ENCODE peak calls at places on chromosomes 5 and 9, in four cellular contexts. Q is K562, L is HepG2, C is HCT116. Y is an unnamed sample. For H3K9me3, the result is how much of the 10 kb centered on the place peaks cover.

GRCh38 chr5:10902145-10902544 is 141.1 kb upstream of the DAP start:
- DNase-seq in L (no peak), C (no peak), Q (no peak), Y (no peak)

GRCh38 chr9:115240676-115241075 is 122.7 kb upstream of the TNC start:
- DNase-seq in Q (no peak), C (no peak), L (no peak), Y (no peak)

GRCh38 chr5:65506961-65507360 is 25.2 kb upstream of the ADAMTS6 start:
- DNase-seq in C (no peak), Q (no peak), L (no peak), Y (no peak)

GRCh38 chr5:153902026-153902425 is 136.7 kb downstream of the FAM114A2 start:
- DNase-seq in L (no peak), Q (no peak), C (no peak), Y (no peak)

GRCh38 chr5:81679885-81680284 is 71.0 kb downstream of the SSBP2 start:
- DNase-seq in L (no peak), C (no peak), Q (no peak), Y (no peak)

GRCh38 chr9:127213859-127214258 is 50.7 kb upstream of the GARNL3 start:
- DNase-seq in Q (no peak), C (no peak), L (no peak), Y (no peak)

GRCh38 chr9:124032247-124032646 is 20.7 kb downstream of the LHX2 start:
- DNase-seq in L (no peak), C (no peak), Q (no peak), Y (no peak)

GRCh38 chr9:72333758-72334157 is 31.2 kb downstream of the ZFAND5 start:
- DNase-seq in L (no peak), Q (peak), C (no peak), Y (no peak)

GRCh38 chr9:121788686-121789366 is 137.4 kb downstream of the DAB2IP start:
- DNase-seq in L (no peak), Q (no peak), C (no peak), Y (no peak)

GRCh38 chr5:167587768-167588167 is 703.7 kb upstream of the WWC1 start:
- DNase-seq in Q (no peak), L (peak), C (peak), Y (no peak)

GRCh38 chr9:13728917-13729811 is 449.7 kb upstream of the MPDZ start:
- DNase-seq in C (no peak), L (no peak), Q (no peak), Y (no peak)

GRCh38 chr5:93512799-93513198 is 68.2 kb downstream of the NR2F1-AS1 start:
- DNase-seq in Q (no peak), C (no peak), L (no peak), Y (no peak)

GRCh38 chr9:123655681-123656423 is 274.1 kb downstream of the DENND1A start:
- DNase-seq in L (no peak), C (no peak), Q (peak), Y (no peak)

GRCh38 chr5:139402561-139403158 is 1.2 kb downstream of the SPATA24 start:
- DNase-seq in L (peak), Q (peak), C (peak), Y (no peak)

GRCh38 chr5:139406960-139407359 is 3.1 kb upstream of the SPATA24 start:
- DNase-seq in L (no peak), C (no peak), Q (no peak), Y (no peak)

GRCh38 chr5:139403418-139403786 is 487 bp downstream of the SPATA24 start:
- DNase-seq in C (no peak), Q (no peak), L (no peak), Y (no peak)

GRCh38 chr5:139403787-139404483 is at the start of gene SPATA24:
- DNase-seq in L (peak), Q (peak), C (peak), Y (peak)

GRCh38 chr5:139404484-139404840 is 573 bp upstream of the SPATA24 start:
- DNase-seq in L (no peak), C (no peak), Q (no peak), Y (no peak)
- TF ChIP-seq TCF7L2 in L (no peak), C (no peak), Q (no peak), Y (no peak)

DNA sequence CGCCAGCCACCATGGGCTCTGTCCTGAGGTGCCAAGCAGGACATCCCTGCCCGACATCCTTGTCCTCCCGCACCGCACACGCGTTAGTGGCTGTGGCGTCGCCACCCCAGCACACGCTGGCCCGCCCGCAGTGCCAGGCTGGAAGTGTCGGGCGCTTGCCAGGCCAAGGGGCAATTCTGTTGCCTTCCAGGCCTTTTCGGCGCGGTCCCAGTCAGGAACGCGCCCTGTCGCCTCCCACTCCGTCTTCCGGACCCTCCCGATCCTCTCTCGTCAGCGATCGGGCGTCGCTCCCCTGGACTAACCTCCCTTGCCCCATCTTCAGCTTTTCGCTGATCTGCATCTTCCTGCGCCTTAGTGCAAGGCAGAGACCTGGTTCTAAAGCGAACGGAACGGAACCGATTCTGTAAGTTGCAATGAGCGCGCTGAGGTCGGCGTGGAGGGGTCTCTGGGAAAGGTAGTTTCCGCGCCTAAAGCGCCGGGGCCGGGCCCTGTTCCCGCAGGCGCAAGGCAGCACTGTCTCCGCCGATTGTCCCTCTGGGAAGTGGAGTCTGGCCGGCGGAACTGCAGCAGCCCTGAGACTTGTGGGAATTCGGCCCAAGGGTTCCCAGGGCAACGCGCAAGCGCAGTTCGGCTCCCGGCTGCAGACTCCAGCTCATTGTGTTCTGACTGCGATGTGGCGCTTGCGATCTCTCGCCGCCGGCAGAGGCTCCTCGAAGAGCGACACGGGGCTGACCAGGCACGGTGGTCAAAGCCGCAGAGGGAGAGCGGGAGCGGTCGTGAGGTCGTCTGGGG is at the start of gene ZNF454:
- DNase-seq in L (no peak), Q (no peak), C (no peak), Y (no peak)
- H3K9me3 ChIP-seq in L (half or more), Q (under half), C (under half), Y (under half)

GRCh38 chr5:172091956-172092732 is 85.7 kb upstream of the FBXW11 start:
- DNase-seq in Q (no peak), L (no peak), C (no peak), Y (no peak)
- TF ChIP-seq TCF7L2 in Q (no peak), L (no peak), C (no peak), Y (no peak)

DNA sequence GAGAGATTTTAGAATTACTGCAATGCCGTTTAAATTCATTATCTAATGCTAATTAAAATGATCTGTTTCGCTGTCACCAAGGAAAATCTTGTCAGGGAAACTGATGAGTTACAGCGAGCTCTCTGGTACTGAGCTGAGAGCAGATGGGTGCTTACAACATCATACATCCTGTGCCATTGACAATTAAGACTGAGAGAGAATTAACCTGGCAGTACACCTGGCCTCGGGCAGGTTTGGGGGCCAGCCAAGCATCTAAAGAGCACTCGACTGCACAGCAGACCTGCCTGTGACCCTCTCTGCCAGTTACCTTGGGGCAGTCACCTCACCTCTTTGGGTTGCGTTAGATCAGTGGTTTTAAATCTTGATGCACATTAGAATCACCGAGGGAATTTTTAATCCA is 54.9 kb downstream of the PUM3 start:
- DNase-seq in C (no peak), L (no peak), Q (no peak), Y (no peak)
- H3K9me3 ChIP-seq in C (under half), L (under half), Q (under half), Y (under half)

GRCh38 chr5:131521252-131521651 is 113.8 kb downstream of the RAPGEF6 start:
- DNase-seq in Q (no peak), C (no peak), L (no peak), Y (no peak)
- TF ChIP-seq TCF7L2 in Q (no peak), C (no peak), L (no peak), Y (no peak)

GRCh38 chr9:101415578-101415977 is 16.9 kb downstream of the ZNF189 start:
- DNase-seq in C (no peak), L (no peak), Q (no peak), Y (no peak)

GRCh38 chr9:101417977-101418376 is 17.6 kb downstream of the ALDOB start:
- DNase-seq in L (no peak), Q (no peak), C (no peak), Y (no peak)

GRCh38 chr9:101417389-101417788 is 18.2 kb downstream of the ALDOB start:
- DNase-seq in L (no peak), C (no peak), Q (no peak), Y (no peak)

GRCh38 chr9:101419863-101420262 is 15.7 kb downstream of the ALDOB start:
- DNase-seq in L (no peak), Q (no peak), C (no peak), Y (no peak)

DNA sequence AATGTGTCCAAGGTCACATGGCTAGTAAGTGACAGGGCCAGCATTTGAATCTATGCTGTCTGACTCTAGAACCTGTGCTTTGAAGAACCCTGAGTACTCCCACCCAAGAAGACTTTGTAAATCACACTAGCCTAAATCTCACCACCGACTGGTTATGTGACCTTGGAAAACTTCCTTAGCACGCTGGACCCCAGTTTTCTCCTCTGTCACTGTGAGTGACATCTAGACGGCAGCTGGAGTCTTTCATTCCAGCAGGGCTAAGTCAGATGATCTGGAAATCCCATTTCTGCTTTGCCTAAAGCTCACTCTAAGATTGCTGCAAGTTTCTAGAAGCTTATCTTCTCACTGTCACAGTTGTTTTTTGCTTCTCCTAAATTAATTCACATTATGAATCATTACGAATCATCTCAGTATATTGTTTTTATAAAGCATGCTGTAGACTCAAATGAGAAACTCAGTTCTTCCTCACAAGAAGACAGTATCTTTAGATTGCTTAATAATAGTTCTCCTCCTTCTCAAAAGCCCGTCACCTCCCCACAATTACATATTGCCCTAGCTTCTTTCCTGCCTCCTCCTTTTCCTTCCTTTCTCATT is 17.0 kb downstream of the ALDOB start:
- DNase-seq in C (no peak), Q (no peak), L (no peak), Y (no peak)
- H3K9me3 ChIP-seq in C (under half), Q (under half), L (under half), Y (under half)

DNA sequence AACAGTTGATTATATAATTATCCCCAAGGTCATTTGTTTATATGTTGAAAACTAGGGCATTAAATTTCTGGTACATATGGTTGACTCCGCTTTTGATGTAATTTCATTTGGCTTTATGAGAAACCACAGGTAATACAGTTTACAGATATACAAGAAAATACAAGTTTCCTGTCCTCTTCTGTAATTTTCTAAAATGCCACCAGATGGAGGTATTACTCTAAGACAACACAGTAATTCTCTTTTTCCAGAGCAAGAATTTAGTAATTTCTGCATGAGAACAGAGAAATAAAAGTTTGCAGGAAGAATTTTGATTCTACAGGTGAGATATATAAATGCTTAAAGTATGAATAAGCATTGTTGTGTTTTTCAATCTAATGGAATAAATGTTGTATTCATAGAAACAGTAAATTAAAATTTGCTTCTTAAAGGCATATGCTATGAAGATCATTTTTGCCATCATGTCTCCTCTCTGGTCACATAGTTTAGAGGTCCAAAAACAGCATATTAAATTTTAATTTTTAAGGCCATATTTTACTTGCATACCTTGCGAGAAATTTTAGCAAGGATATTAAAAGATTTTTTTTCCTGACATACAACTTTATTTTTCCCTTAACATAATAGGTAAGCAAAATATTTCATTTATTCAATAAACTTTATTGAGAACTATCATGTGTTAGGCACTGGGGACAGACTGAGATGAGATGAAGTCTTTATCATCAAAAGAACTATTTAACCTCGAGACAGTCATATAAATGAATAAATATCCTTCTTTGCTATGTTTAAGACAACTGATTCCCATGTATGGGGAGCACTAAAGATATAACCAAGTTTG is 22.7 kb downstream of the CHD1 start:
- DNase-seq in C (no peak), L (peak), Q (peak), Y (no peak)
- TF ChIP-seq TCF7L2 in C (no peak), L (no peak), Q (no peak), Y (no peak)

GRCh38 chr9:105331755-105332154 is 87.3 kb downstream of the SLC44A1 start:
- DNase-seq in L (peak), Q (no peak), C (no peak), Y (no peak)
- H3K9me3 ChIP-seq in L (under half), Q (under half), C (under half), Y (under half)

DNA sequence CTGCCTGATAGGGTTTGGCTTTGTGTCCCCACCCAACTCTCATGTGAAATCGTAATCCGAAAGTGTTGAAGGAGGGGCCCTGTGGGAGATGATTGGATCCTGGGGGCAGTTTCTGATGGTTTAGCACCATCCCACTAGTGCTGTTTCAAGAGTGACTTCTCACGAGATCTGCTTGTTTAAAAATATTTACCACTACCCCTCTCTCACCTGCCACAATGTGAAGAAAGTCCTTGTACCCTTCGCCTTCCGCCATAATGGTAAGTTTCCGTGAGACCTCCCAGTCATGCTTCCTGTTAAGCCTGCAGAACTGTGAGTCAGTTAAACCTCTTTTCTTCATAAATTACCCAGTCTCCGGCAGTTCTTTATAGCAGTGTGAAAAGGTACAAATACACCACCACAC is 2.7 kb upstream of the RFX3 start:
- DNase-seq in L (no peak), Q (peak), C (no peak), Y (no peak)
- TF ChIP-seq TCF7L2 in L (no peak), Q (no peak), C (no peak), Y (no peak)

GRCh38 chr9:137474271-137474670 is 15.1 kb upstream of the NSMF start:
- DNase-seq in Q (no peak), L (no peak), C (no peak), Y (no peak)
- H3K9me3 ChIP-seq in Q (under half), L (under half), C (under half), Y (under half)

Y was measured in Panc1.